ENCODE peak calls at places on chromosomes 1 and 21, in four cellular contexts. V is heart left ventricle, G is neural progenitor cell, T is pancreas. Y is an unnamed sample.
A peak's percentile ranks its signal among the peaks of the same experiment; 100 is the strongest.

GRCh38 chr1:116881879-116882520 is 27.7 kb upstream of the PTGFRN start:
- DNase-seq in T (peak; percentile 80), V (peak; percentile 47), G (peak; percentile 42), Y (peak; percentile 51)

GRCh38 chr1:54991939-54992338 is 6.8 kb upstream of the BSND start:
- DNase-seq in G (no peak), T (no peak), V (no peak), Y (no peak)

GRCh38 chr1:224503161-224504118 is 68.8 kb upstream of the WDR26 start:
- DNase-seq in T (peak; percentile 94), V (peak; percentile 97), G (peak; percentile 86), Y (peak; percentile 89)

GRCh38 chr1:1173793-1174415 is at the start of gene TTLL10:
- DNase-seq in V (no peak), G (peak; percentile 69), T (no peak), Y (no peak)

GRCh38 chr1:224343679-224344078 is 13.0 kb upstream of the CNIH4 start:
- DNase-seq in V (no peak), G (no peak), T (no peak), Y (no peak)

GRCh38 chr1:47991187-47991586 is 6.0 kb downstream of the TRABD2B start:
- DNase-seq in V (no peak), G (no peak), T (no peak), Y (no peak)

GRCh38 chr1:186875874-186876273 is 47.1 kb downstream of the PLA2G4A start:
- DNase-seq in G (no peak), V (no peak), T (no peak), Y (no peak)

GRCh38 chr21:27062441-27062840 is 95.6 kb upstream of the ADAMTS5 start:
- DNase-seq in V (no peak), T (no peak), G (no peak), Y (no peak)

GRCh38 chr1:236659792-236660587 is 26.3 kb upstream of the ACTN2 start:
- DNase-seq in T (no peak), V (peak; percentile 30), G (no peak), Y (no peak)

GRCh38 chr1:79825551-79825950 is 819.0 kb upstream of the ADGRL4 start:
- DNase-seq in V (no peak), G (no peak), T (no peak), Y (no peak)

GRCh38 chr1:20728371-20729154 is 3.9 kb downstream of the SH2D5 start:
- DNase-seq in G (no peak), T (peak; percentile 4), V (no peak), Y (no peak)

GRCh38 chr1:160083968-160084770 is 2.8 kb downstream of the KCNJ9 start:
- DNase-seq in T (peak; percentile 89), G (peak; percentile 78), V (peak; percentile 66), Y (peak; percentile 77)

GRCh38 chr1:26015358-26015757 is 6.2 kb upstream of the EXTL1 start:
- DNase-seq in G (no peak), T (no peak), V (peak; percentile 57), Y (peak; percentile 87)

GRCh38 chr1:58748625-58749198 is 35.1 kb downstream of the JUN start:
- DNase-seq in T (no peak), V (no peak), G (no peak), Y (no peak)

GRCh38 chr1:174998569-174999215 is 1.1 kb upstream of the CACYBP start:
- DNase-seq in G (peak; percentile 77), T (peak; percentile 48), V (peak; percentile 41), Y (peak; percentile 36)

GRCh38 chr1:90579212-90579802 is 137.8 kb downstream of the BARHL2 start:
- DNase-seq in V (no peak), T (no peak), G (peak; percentile 59), Y (no peak)

GRCh38 chr1:17314491-17314971 is 6.5 kb downstream of the PADI4 start:
- DNase-seq in G (no peak), V (no peak), T (no peak), Y (no peak)

GRCh38 chr1:31434979-31435378 is 22.0 kb downstream of the SERINC2 start:
- DNase-seq in G (no peak), T (no peak), V (no peak), Y (no peak)

GRCh38 chr1:209988706-209989105 is 50.7 kb downstream of the SYT14 start:
- DNase-seq in V (no peak), T (no peak), G (no peak), Y (no peak)

GRCh38 chr21:36725793-36726386 is 27.0 kb downstream of the SIM2 start:
- DNase-seq in T (no peak), G (no peak), V (no peak), Y (no peak)

GRCh38 chr1:111238056-111238795 is 10.7 kb downstream of the CHI3L2 start:
- DNase-seq in G (no peak), V (no peak), T (no peak), Y (no peak)

GRCh38 chr1:24018611-24019580 is 38.8 kb upstream of the SRSF10 start:
- DNase-seq in V (peak; percentile 98), T (peak; percentile 98), G (peak; percentile 76), Y (peak; percentile 96)

GRCh38 chr1:63877816-63878215 is 104.0 kb downstream of the ROR1 start:
- DNase-seq in V (no peak), G (no peak), T (no peak), Y (peak; percentile 65)

GRCh38 chr1:57279909-57280666 is 143.8 kb downstream of the DAB1 start:
- DNase-seq in T (no peak), V (no peak), G (no peak), Y (no peak)

GRCh38 chr1:204350857-204351573 is 8.7 kb downstream of the PLEKHA6 start:
- DNase-seq in G (peak; percentile 98), T (peak; percentile 73), V (peak; percentile 74), Y (peak; percentile 54)

GRCh38 chr1:202058001-202058908 is 47.9 kb downstream of the ELF3 start:
- DNase-seq in V (no peak), G (no peak), T (no peak), Y (no peak)

GRCh38 chr1:155128469-155128754 is 736 bp downstream of the EFNA1 start:
- DNase-seq in G (no peak), V (no peak), T (no peak), Y (no peak)

GRCh38 chr1:155126494-155127104 is 1.1 kb upstream of the EFNA1 start:
- DNase-seq in T (peak; percentile 62), G (peak; percentile 63), V (no peak), Y (peak; percentile 90)

GRCh38 chr1:155125946-155126493 is 1.7 kb upstream of the EFNA1 start:
- DNase-seq in G (peak; percentile 70), V (peak; percentile 66), T (peak; percentile 70), Y (peak; percentile 68)

GRCh38 chr1:155127672-155128468 is at the start of gene EFNA1:
- DNase-seq in G (peak; percentile 78), V (peak; percentile 82), T (peak; percentile 71), Y (peak; percentile 77)

GRCh38 chr1:155127105-155127671 is 488 bp upstream of the EFNA1 start:
- DNase-seq in G (peak; percentile 55), V (peak; percentile 52), T (peak; percentile 83), Y (peak; percentile 88)
- H3K4me1 ChIP-seq in G (peaks cover 59% of the 10 kb centered on the region), V (peaks cover 58% of the 10 kb centered on the region), T (peaks cover 7% of the 10 kb centered on the region), Y (no peaks in the 10 kb centered on the region)

DNA sequence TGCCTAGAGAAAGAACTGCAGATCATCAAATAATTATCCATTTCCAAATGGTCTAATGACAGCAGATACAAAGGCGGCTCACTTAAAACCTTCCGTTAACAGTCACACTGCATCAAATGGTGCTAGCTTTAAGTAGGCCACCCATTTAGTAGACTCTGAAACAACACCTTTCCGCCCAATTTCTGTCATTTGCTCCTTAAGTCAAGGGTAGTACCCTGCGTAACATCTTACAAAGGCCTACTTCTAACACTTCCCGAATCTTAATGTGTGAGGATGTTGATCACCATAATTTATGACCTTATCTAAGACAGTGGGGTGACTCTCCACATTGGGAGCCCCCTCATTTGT is 684 bp upstream of the RALGPS2 start:
- DNase-seq in V (no peak), T (no peak), G (peak; percentile 9), Y (no peak)
- H3K36me3 ChIP-seq in V (no peaks in the 10 kb centered on the region), T (no peaks in the 10 kb centered on the region), G (no peaks in the 10 kb centered on the region), Y (no peaks in the 10 kb centered on the region)

GRCh38 chr1:2295526-2295925 is 67.4 kb downstream of the SKI start:
- DNase-seq in G (no peak), V (no peak), T (no peak), Y (no peak)

GRCh38 chr1:2297246-2298011 is 69.3 kb downstream of the SKI start:
- DNase-seq in V (no peak), G (no peak), T (no peak), Y (no peak)

GRCh38 chr1:2292725-2293450 is 64.8 kb downstream of the SKI start:
- DNase-seq in V (no peak), G (no peak), T (no peak), Y (no peak)

GRCh38 chr1:2294033-2294640 is 66.0 kb downstream of the SKI start:
- DNase-seq in T (no peak), V (no peak), G (no peak), Y (no peak)

GRCh38 chr1:2294661-2295060 is 66.5 kb downstream of the SKI start:
- DNase-seq in G (no peak), T (no peak), V (no peak), Y (no peak)
- H3K4me1 ChIP-seq in G (peaks cover 16% of the 10 kb centered on the region), T (no peaks in the 10 kb centered on the region), V (peaks cover 77% of the 10 kb centered on the region), Y (peaks cover 16% of the 10 kb centered on the region)

GRCh38 chr21:28936036-28936435 is 56.6 kb downstream of the LTN1 start:
- DNase-seq in G (no peak), T (no peak), V (no peak), Y (no peak)
- H3K36me3 ChIP-seq in G (no peaks in the 10 kb centered on the region), T (no peaks in the 10 kb centered on the region), V (peaks cover 16% of the 10 kb centered on the region), Y (peaks cover 19% of the 10 kb centered on the region)

Y was measured in lung.